ENCODE peak calls at places on chromosome 5, in five cellular contexts. S is brain microvascular endothelial cell, E is IMR-90, V is GM23338, J is Peyer's patch. F is an unnamed sample.

GRCh38 chr5:65062684-65063083 is 294.0 kb downstream of the CWC27 start:
- DNase-seq in E (peak; percentile 94), S (peak; percentile 88), V (no peak), J (no peak), F (peak; percentile 95)

GRCh38 chr5:24804221-24804681 is 159.5 kb upstream of the CDH10 start:
- DNase-seq in V (no peak), S (no peak), J (no peak), E (no peak), F (no peak)

GRCh38 chr5:61301820-61302563 is 30.1 kb upstream of the ZSWIM6 start:
- DNase-seq in V (no peak), E (peak; percentile 100), J (peak; percentile 82), S (peak; percentile 99), F (peak; percentile 96)

GRCh38 chr5:176402684-176403083 is 13.7 kb downstream of the CLTB start:
- DNase-seq in E (no peak), J (peak; percentile 85), S (no peak), V (no peak), F (no peak)

GRCh38 chr5:60842859-60843692 is 993 bp downstream of the ELOVL7 start:
- DNase-seq in J (no peak), E (no peak), V (peak; percentile 73), S (no peak), F (peak; percentile 51)

GRCh38 chr5:169222934-169223594 is 77.9 kb downstream of the SLIT3 start:
- DNase-seq in E (no peak), V (peak; percentile 18), S (no peak), J (no peak), F (no peak)

GRCh38 chr5:154271936-154272514 is 81.5 kb downstream of the GALNT10 start:
- DNase-seq in E (no peak), J (no peak), S (no peak), V (no peak), F (no peak)

GRCh38 chr5:116439891-116440290 is 134.7 kb downstream of the SEMA6A start:
- DNase-seq in V (no peak), S (no peak), E (no peak), J (no peak), F (no peak)

GRCh38 chr5:176779537-176779936 is 30.8 kb upstream of the UNC5A start:
- DNase-seq in S (no peak), J (peak; percentile 27), V (no peak), E (no peak), F (no peak)

GRCh38 chr5:31758803-31759425 is 120.0 kb downstream of the PDZD2 start:
- DNase-seq in J (no peak), S (no peak), E (no peak), V (no peak), F (no peak)

GRCh38 chr5:141409598-141410306 is 1.9 kb downstream of the PCDHGB6 start:
- DNase-seq in V (no peak), S (no peak), J (no peak), E (no peak), F (no peak)

GRCh38 chr5:57438162-57438561 is 44.4 kb downstream of the ACTBL2 start:
- DNase-seq in V (no peak), E (peak; percentile 87), S (peak; percentile 51), J (no peak), F (no peak)

GRCh38 chr5:58860680-58861079 is 277.8 kb downstream of the RAB3C start:
- DNase-seq in E (no peak), V (no peak), J (no peak), S (no peak), F (no peak)

GRCh38 chr5:2066373-2066772 is 183.6 kb upstream of the IRX4 start:
- DNase-seq in J (no peak), E (no peak), S (no peak), V (no peak), F (no peak)

GRCh38 chr5:126799780-126800179 is 22.8 kb downstream of the LMNB1 start:
- DNase-seq in E (no peak), S (no peak), V (no peak), J (no peak), F (no peak)

GRCh38 chr5:126805108-126805507 is 28.2 kb downstream of the LMNB1 start:
- DNase-seq in J (no peak), S (peak; percentile 15), E (peak; percentile 59), V (no peak), F (no peak)

GRCh38 chr5:126801174-126801991 is 24.4 kb downstream of the LMNB1 start:
- DNase-seq in J (no peak), V (no peak), S (no peak), E (no peak), F (no peak)

DNA sequence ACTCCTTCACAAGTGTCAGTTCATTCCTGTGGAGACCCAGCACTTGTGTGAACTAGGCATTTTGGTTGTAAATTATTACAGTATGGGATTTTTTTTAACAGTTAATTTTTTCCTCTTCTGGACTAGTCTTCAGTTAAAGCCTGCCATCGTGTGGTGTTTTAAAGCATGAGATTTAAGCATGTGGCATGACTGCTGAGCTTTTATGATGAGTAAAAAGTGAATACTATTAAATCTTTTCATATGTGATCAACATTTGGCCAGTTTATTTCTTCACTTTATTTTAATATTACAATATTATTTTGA is 25.0 kb downstream of the LMNB1 start:
- DNase-seq in S (peak; percentile 48), E (peak; percentile 71), J (no peak), V (no peak), F (no peak)
- TF ChIP-seq CTCF in S (peak; percentile 45), E (peak; percentile 64), J (peak; percentile 45), V (no peak), F (peak; percentile 55)

GRCh38 chr5:132501961-132502931 is 11.7 kb upstream of the IRF1 start:
- DNase-seq in E (peak; percentile 69), V (no peak), S (peak; percentile 53), J (peak; percentile 75), F (no peak)

GRCh38 chr5:132500244-132500930 is 9.8 kb upstream of the IRF1 start:
- DNase-seq in V (no peak), J (no peak), E (no peak), S (no peak), F (no peak)

GRCh38 chr5:132500931-132501628 is 10.5 kb upstream of the IRF1 start:
- DNase-seq in J (peak; percentile 90), E (peak; percentile 55), V (peak; percentile 82), S (no peak), F (peak; percentile 43)

GRCh38 chr5:132503244-132503643 is 12.7 kb upstream of the IRF1 start:
- DNase-seq in S (no peak), J (no peak), E (no peak), V (no peak), F (no peak)

DNA sequence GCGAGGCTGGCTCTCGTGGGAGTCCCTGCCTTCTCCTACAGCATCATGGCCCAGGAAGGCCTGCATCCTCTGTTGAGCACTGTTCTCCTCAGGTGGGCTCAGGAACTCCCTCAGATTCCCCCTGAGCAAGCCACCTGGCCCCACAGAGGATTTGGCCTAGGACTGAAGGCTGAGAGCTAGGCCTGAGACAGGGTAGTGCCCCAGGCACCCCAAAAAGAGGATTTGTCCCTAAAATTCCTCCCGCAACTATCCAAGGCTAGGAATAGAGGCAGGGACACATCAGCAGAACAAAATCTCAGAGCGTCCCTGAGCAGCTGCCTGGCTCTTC is 11.0 kb upstream of the IRF1 start:
- DNase-seq in E (no peak), V (no peak), J (no peak), S (no peak), F (no peak)
- H3K27ac ChIP-seq in E (no peak overlapping the region), V (no peak overlapping the region), J (peak overlapping the region; percentile 98), S (no peak overlapping the region), F (peak overlapping the region; percentile 95)

DNA sequence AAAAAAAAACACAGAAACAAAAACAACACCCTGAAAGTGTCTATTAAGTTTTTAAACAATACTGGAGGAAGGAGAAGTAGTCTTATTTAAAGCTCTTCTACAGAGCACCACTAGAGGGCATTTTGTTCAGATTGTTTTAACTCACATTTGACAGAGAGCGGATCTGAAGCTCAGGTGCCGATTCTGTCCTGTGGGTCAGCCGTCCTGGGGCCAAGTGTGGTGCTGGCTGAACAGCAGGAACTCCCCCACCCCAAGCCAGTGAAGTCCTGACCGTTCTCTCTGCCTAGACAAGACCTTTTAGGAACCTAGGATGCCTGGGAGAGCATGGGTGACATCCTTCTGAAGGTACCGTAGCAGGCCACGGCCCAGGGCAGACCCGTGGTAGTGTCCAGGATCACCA is 3.9 kb downstream of the EXOC3 start:
- DNase-seq in S (no peak), E (peak; percentile 51), J (peak; percentile 41), V (peak; percentile 76), F (peak; percentile 40)
- TF ChIP-seq CTCF in S (peak; percentile 61), E (peak; percentile 52), J (peak; percentile 68), V (peak; percentile 64), F (peak; percentile 82)

GRCh38 chr5:10441083-10441991 is at the start of gene ROPN1L:
- DNase-seq in E (peak; percentile 82), J (peak; percentile 91), V (peak; percentile 93), S (peak; percentile 68), F (peak; percentile 95)

GRCh38 chr5:10441992-10442435 is 335 bp downstream of the ROPN1L start:
- DNase-seq in J (no peak), S (no peak), E (no peak), V (no peak), F (no peak)

GRCh38 chr5:10442581-10442980 is 902 bp downstream of the ROPN1L start:
- DNase-seq in J (no peak), S (no peak), V (no peak), E (no peak), F (no peak)

GRCh38 chr5:10439692-10440091 is 2.0 kb upstream of the ROPN1L start:
- DNase-seq in V (no peak), E (no peak), J (no peak), S (no peak), F (no peak)

DNA sequence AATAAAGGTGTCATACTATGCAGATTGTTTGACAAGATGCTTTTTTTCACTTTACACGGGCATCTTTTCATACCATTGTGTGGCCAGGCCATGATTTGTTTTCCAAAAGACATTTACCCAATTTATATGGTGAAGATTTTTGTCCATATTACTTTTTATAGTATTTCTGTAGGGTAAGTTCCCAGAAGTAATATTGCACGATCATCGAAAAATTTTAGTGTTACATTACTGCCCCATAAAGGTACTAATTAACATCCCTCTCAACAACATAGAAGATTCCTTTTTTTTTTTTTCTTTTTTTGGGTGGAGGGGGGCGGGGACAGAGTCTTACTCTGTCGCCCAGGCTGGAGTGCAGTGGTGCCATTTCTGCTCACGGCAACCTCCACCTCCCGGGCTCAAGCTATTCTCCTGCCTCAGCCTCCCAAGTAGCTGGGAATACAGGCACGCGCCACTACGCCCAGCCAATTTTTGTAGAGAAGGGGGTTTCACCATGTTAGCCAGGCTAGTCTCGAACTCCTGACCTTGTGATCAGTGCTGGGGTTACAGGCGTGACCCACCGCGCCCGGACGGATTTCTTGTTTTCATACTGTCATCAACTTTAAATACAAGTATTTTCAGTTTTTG is 1.2 kb upstream of the ROPN1L start:
- DNase-seq in E (no peak), J (no peak), V (no peak), S (no peak), F (no peak)
- H3K27ac ChIP-seq in E (no peak overlapping the region), J (no peak overlapping the region), V (no peak overlapping the region), S (no peak overlapping the region), F (no peak overlapping the region)

GRCh38 chr5:136109453-136109852 is 23.2 kb upstream of the SMAD5 start:
- DNase-seq in E (no peak), S (no peak), V (no peak), J (no peak), F (no peak)
- TF ChIP-seq CTCF in E (no peak), S (no peak), V (no peak), J (no peak), F (no peak)

DNA sequence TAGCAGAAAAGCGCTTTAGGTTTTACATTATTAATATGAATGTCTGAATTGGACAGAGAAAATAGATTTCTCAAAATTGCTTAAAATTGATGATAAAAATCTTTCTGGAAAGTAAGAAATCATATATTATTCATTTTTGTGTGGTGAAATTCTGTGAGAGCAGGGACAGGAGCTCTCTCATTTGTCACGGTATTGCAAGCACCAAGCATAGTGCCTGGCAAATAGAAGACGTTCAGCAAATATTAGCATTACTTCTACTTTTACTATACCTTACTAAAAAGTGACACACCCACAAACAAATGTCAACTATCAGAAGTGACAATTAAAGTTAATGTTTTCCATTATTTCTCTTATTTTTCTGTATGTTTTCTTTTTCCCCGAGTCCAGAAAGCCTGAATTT is 69.1 kb downstream of the XRCC4 start:
- DNase-seq in E (no peak), J (no peak), V (no peak), S (no peak), F (no peak)
- H3K27ac ChIP-seq in E (no peak overlapping the region), J (no peak overlapping the region), V (no peak overlapping the region), S (no peak overlapping the region), F (no peak overlapping the region)